ENCODE peak calls at places on chromosomes 4 and X, in five cellular contexts. One of them, this sample, is unnamed.

GRCh38 chrX:7925867-7926472 is 1.2 kb downstream of the PNPLA4 start:
- DNase-seq in IMR-90: peak
- DNase-seq in neuronal stem cell: peak
- DNase-seq in mesenchymal stem cell: peak
- DNase-seq in H1: peak
- DNase-seq in this sample: peak

GRCh38 chr4:67764183-67764582 is 10.0 kb upstream of the GNRHR start:
- DNase-seq in IMR-90: no peak
- DNase-seq in neuronal stem cell: no peak
- DNase-seq in mesenchymal stem cell: no peak
- DNase-seq in H1: no peak
- DNase-seq in this sample: no peak

GRCh38 chr4:105624530-105624929 is 72.1 kb downstream of the ARHGEF38 start:
- DNase-seq in IMR-90: peak
- DNase-seq in neuronal stem cell: no peak
- DNase-seq in mesenchymal stem cell: peak
- DNase-seq in H1: no peak
- DNase-seq in this sample: no peak

GRCh38 chr4:130092187-130093015 is 996.4 kb downstream of the C4orf33 start:
- DNase-seq in IMR-90: no peak
- DNase-seq in neuronal stem cell: no peak
- DNase-seq in mesenchymal stem cell: peak
- DNase-seq in H1: no peak
- DNase-seq in this sample: no peak

GRCh38 chr4:165580379-165580905 is 201.6 kb downstream of the CPE start:
- DNase-seq in IMR-90: no peak
- DNase-seq in neuronal stem cell: no peak
- DNase-seq in mesenchymal stem cell: peak
- DNase-seq in H1: no peak
- DNase-seq in this sample: no peak

GRCh38 chrX:57772637-57773036 is 92.6 kb upstream of the NLRP2B start:
- DNase-seq in IMR-90: no peak
- DNase-seq in neuronal stem cell: no peak
- DNase-seq in mesenchymal stem cell: no peak
- DNase-seq in H1: no peak
- DNase-seq in this sample: no peak

GRCh38 chr4:76998251-76998901 is 48.8 kb downstream of the SEPTIN11 start:
- DNase-seq in IMR-90: peak
- DNase-seq in neuronal stem cell: no peak
- DNase-seq in mesenchymal stem cell: peak
- DNase-seq in H1: no peak
- DNase-seq in this sample: no peak

GRCh38 chrX:74535211-74535621 is 79.2 kb downstream of the RLIM start:
- DNase-seq in IMR-90: peak
- DNase-seq in neuronal stem cell: no peak
- DNase-seq in mesenchymal stem cell: peak
- DNase-seq in H1: no peak
- DNase-seq in this sample: peak

GRCh38 chr4:86032476-86033022 is 327.3 kb downstream of the MAPK10 start:
- DNase-seq in IMR-90: peak
- DNase-seq in neuronal stem cell: no peak
- DNase-seq in mesenchymal stem cell: peak
- DNase-seq in H1: no peak
- DNase-seq in this sample: no peak

GRCh38 chrX:71671043-71671829 is 3.9 kb downstream of the LOC101059915 start:
- DNase-seq in IMR-90: no peak
- DNase-seq in neuronal stem cell: no peak
- DNase-seq in mesenchymal stem cell: no peak
- DNase-seq in H1: no peak
- DNase-seq in this sample: no peak

GRCh38 chr4:67751260-67751659 is 2.9 kb downstream of the GNRHR start:
- DNase-seq in IMR-90: peak
- DNase-seq in neuronal stem cell: no peak
- DNase-seq in mesenchymal stem cell: peak
- DNase-seq in H1: no peak
- DNase-seq in this sample: no peak

GRCh38 chr4:22597471-22597870 is 81.6 kb upstream of the ADGRA3 start:
- DNase-seq in IMR-90: no peak
- DNase-seq in neuronal stem cell: no peak
- DNase-seq in mesenchymal stem cell: no peak
- DNase-seq in H1: no peak
- DNase-seq in this sample: no peak

GRCh38 chrX:1205681-1206611 is 6.5 kb downstream of the CRLF2 start:
- DNase-seq in IMR-90: peak
- DNase-seq in neuronal stem cell: peak
- DNase-seq in mesenchymal stem cell: peak
- DNase-seq in H1: peak
- DNase-seq in this sample: peak

GRCh38 chr4:89307446-89308160 is at the start of gene GPRIN3:
- DNase-seq in IMR-90: no peak
- DNase-seq in neuronal stem cell: peak
- DNase-seq in mesenchymal stem cell: peak
- DNase-seq in H1: no peak
- DNase-seq in this sample: peak

GRCh38 chrX:10001496-10001895 is 34.3 kb downstream of the CLDN34 start:
- DNase-seq in IMR-90: no peak
- DNase-seq in neuronal stem cell: no peak
- DNase-seq in mesenchymal stem cell: no peak
- DNase-seq in H1: no peak
- DNase-seq in this sample: no peak

GRCh38 chr4:150078996-150079581 is 844 bp downstream of the DCLK2 start:
- DNase-seq in IMR-90: peak
- DNase-seq in neuronal stem cell: peak
- DNase-seq in mesenchymal stem cell: peak
- DNase-seq in H1: peak
- DNase-seq in this sample: peak

GRCh38 chrX:107673933-107674479 is 45.7 kb downstream of the PRPS1 start:
- DNase-seq in IMR-90: no peak
- DNase-seq in neuronal stem cell: no peak
- DNase-seq in mesenchymal stem cell: peak
- DNase-seq in H1: no peak
- DNase-seq in this sample: peak

GRCh38 chr4:156779774-156780173 is 191.8 kb downstream of the PDGFC start:
- DNase-seq in IMR-90: peak
- DNase-seq in neuronal stem cell: no peak
- DNase-seq in mesenchymal stem cell: peak
- DNase-seq in H1: no peak
- DNase-seq in this sample: no peak

GRCh38 chrX:129772796-129773431 is 6.8 kb upstream of the SASH3 start:
- DNase-seq in IMR-90: no peak
- DNase-seq in neuronal stem cell: no peak
- DNase-seq in mesenchymal stem cell: no peak
- DNase-seq in H1: no peak
- DNase-seq in this sample: no peak

GRCh38 chr4:10173039-10173753 is 56.6 kb upstream of the WDR1 start:
- DNase-seq in IMR-90: peak
- DNase-seq in neuronal stem cell: no peak
- DNase-seq in mesenchymal stem cell: no peak
- DNase-seq in H1: no peak
- DNase-seq in this sample: peak

GRCh38 chr4:472881-473574 is 25.9 kb downstream of the ZNF721 start:
- DNase-seq in IMR-90: peak
- DNase-seq in neuronal stem cell: no peak
- DNase-seq in mesenchymal stem cell: peak
- DNase-seq in H1: no peak
- DNase-seq in this sample: no peak

GRCh38 chrX:12065251-12065650 is 73.0 kb upstream of the FRMPD4 start:
- DNase-seq in IMR-90: peak
- DNase-seq in neuronal stem cell: peak
- DNase-seq in mesenchymal stem cell: peak
- DNase-seq in H1: peak
- DNase-seq in this sample: peak

GRCh38 chrX:115525486-115525885 is 35.5 kb upstream of the PLS3 start:
- DNase-seq in IMR-90: no peak
- DNase-seq in neuronal stem cell: no peak
- DNase-seq in mesenchymal stem cell: no peak
- DNase-seq in H1: no peak
- DNase-seq in this sample: no peak

GRCh38 chr4:84167579-84167978 is 331.5 kb downstream of the NKX6-1 start:
- DNase-seq in IMR-90: no peak
- DNase-seq in neuronal stem cell: peak
- DNase-seq in mesenchymal stem cell: peak
- DNase-seq in H1: peak
- DNase-seq in this sample: peak

DNA sequence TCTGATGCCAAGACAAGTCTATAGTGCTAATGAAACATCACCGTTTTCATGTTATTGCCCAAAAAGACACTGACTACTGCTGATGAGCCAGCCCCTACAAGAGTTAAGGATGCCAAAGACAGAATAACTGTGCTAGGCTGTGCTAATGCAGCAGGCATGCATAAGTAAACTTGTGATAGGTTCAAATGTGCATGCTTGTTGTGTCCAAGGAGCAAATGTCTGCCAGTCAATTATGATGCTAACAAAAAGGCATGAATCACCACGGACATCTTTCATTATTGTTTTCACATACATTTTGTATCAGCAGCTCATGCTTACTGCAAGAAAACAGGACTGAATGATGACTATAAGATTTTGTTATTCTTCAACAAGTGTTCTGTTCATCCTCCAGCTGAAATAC is 306.8 kb upstream of the ARSJ start:
- DNase-seq in IMR-90: peak
- DNase-seq in neuronal stem cell: no peak
- DNase-seq in mesenchymal stem cell: no peak
- DNase-seq in H1: no peak
- DNase-seq in this sample: no peak
- H2BK5ac ChIP-seq in IMR-90: peak
- H2BK5ac ChIP-seq in neuronal stem cell: no peak
- H2BK5ac ChIP-seq in mesenchymal stem cell: no peak
- H2BK5ac ChIP-seq in H1: no peak
- H2BK5ac ChIP-seq in this sample: no peak

DNA sequence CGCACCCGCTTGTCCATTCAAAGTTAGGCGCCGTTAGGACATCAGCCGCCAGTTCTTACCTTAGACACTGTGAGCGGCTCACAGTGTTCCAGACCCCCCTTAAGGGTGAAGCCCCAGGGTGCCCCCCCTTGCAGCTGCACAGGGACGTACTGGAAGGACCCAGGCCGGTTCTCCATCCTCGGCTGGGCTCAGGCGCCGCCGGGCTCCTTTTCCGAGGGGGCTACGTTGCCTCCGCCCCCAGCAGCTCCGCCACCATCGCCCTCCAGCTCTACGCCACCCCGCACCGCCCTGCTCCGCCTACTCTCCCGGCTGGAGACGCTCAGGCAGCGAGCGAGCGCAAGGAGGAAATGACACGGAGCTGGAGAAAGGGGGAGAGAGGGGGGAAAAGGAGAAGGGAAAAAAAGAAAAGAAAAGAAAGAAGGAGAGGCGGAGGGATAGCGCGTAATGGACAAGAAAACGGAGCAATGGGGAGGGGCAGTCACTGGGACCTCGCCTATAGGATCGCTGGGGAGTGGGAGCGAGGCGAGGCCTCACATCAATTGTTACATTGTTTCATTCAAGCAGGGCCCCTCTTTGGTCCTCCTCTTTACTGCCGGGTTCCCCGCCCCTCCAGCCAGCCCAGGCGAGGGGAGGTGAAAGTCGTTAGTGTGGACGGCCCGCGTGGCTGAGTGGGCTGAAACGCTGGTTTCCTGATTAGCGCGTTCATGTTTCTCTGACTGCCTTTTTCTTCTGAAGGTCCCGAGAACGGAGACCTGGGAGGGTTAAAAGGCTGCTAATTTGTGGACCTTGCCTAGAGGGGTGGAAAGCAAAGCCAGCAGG is at the start of gene SHROOM4:
- DNase-seq in IMR-90: peak
- DNase-seq in neuronal stem cell: peak
- DNase-seq in mesenchymal stem cell: peak
- DNase-seq in H1: peak
- DNase-seq in this sample: peak
- H3K14ac ChIP-seq in IMR-90: peak
- H3K14ac ChIP-seq in neuronal stem cell: peak
- H3K14ac ChIP-seq in mesenchymal stem cell: no peak
- H3K14ac ChIP-seq in H1: no peak
- H3K14ac ChIP-seq in this sample: no peak

GRCh38 chrX:153704021-153704526 is 16.3 kb downstream of the SLC6A8 start:
- DNase-seq in IMR-90: no peak
- DNase-seq in neuronal stem cell: no peak
- DNase-seq in mesenchymal stem cell: no peak
- DNase-seq in H1: no peak
- DNase-seq in this sample: no peak

GRCh38 chrX:153708415-153708814 is 15.8 kb downstream of the BCAP31 start:
- DNase-seq in IMR-90: peak
- DNase-seq in neuronal stem cell: no peak
- DNase-seq in mesenchymal stem cell: peak
- DNase-seq in H1: no peak
- DNase-seq in this sample: peak

GRCh38 chrX:153706799-153707198 is 17.4 kb downstream of the BCAP31 start:
- DNase-seq in IMR-90: no peak
- DNase-seq in neuronal stem cell: no peak
- DNase-seq in mesenchymal stem cell: no peak
- DNase-seq in H1: no peak
- DNase-seq in this sample: no peak

GRCh38 chrX:153709726-153710674 is 14.2 kb downstream of the BCAP31 start:
- DNase-seq in IMR-90: no peak
- DNase-seq in neuronal stem cell: no peak
- DNase-seq in mesenchymal stem cell: no peak
- DNase-seq in H1: no peak
- DNase-seq in this sample: no peak

DNA sequence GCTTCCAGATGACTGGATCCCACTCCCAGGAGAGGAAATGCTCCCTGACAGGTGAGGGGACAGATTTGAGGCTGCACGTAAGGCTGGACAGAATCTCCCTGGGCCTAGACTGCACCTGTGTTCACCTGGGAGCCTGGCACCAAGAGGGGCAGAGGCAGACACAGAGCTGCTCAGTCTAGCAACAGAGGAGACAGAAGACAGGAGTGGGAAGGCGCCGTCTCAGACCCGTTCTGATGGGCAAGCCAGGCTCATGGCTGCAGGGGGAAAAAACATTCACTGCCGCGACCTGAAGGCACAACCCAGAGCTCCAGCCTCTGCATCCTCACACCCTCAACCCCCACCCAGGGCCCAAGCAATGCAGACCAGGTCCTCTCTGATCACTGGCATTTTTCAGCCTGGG is 16.8 kb downstream of the BCAP31 start:
- DNase-seq in IMR-90: no peak
- DNase-seq in neuronal stem cell: no peak
- DNase-seq in mesenchymal stem cell: no peak
- DNase-seq in H1: no peak
- DNase-seq in this sample: no peak
- H3K4ac ChIP-seq in IMR-90: no peak
- H3K4ac ChIP-seq in neuronal stem cell: no peak
- H3K4ac ChIP-seq in mesenchymal stem cell: no peak
- H3K4ac ChIP-seq in H1: no peak
- H3K4ac ChIP-seq in this sample: no peak

GRCh38 chr4:115365185-115365584 is 251.8 kb upstream of the NDST4 start:
- DNase-seq in IMR-90: no peak
- DNase-seq in neuronal stem cell: no peak
- DNase-seq in mesenchymal stem cell: no peak
- DNase-seq in H1: no peak
- DNase-seq in this sample: no peak

GRCh38 chr4:115361781-115362180 is 248.4 kb upstream of the NDST4 start:
- DNase-seq in IMR-90: no peak
- DNase-seq in neuronal stem cell: no peak
- DNase-seq in mesenchymal stem cell: peak
- DNase-seq in H1: no peak
- DNase-seq in this sample: no peak

GRCh38 chr4:115370012-115370411 is 256.6 kb upstream of the NDST4 start:
- DNase-seq in IMR-90: no peak
- DNase-seq in neuronal stem cell: no peak
- DNase-seq in mesenchymal stem cell: no peak
- DNase-seq in H1: no peak
- DNase-seq in this sample: no peak

GRCh38 chr4:115370490-115370889 is 257.1 kb upstream of the NDST4 start:
- DNase-seq in IMR-90: no peak
- DNase-seq in neuronal stem cell: no peak
- DNase-seq in mesenchymal stem cell: no peak
- DNase-seq in H1: no peak
- DNase-seq in this sample: no peak

GRCh38 chr4:115366390-115366789 is 253.0 kb upstream of the NDST4 start:
- DNase-seq in IMR-90: no peak
- DNase-seq in neuronal stem cell: no peak
- DNase-seq in mesenchymal stem cell: no peak
- DNase-seq in H1: no peak
- DNase-seq in this sample: no peak
- H2BK5ac ChIP-seq in IMR-90: no peak
- H2BK5ac ChIP-seq in neuronal stem cell: no peak
- H2BK5ac ChIP-seq in mesenchymal stem cell: no peak
- H2BK5ac ChIP-seq in H1: no peak
- H2BK5ac ChIP-seq in this sample: no peak